ENCODE peak calls at places on chromosomes 6 and 20, in six cellular contexts. V, Z, Y, H, N and M are unnamed samples.

GRCh38 chr6:132811276-132811675 is 3.1 kb upstream of the RPS12 start:
- DNase-seq in Z (no peak), V (no peak), N (no peak), H (no peak), Y (no peak), M (no peak)

GRCh38 chr20:36135821-36136220 is 18.7 kb upstream of the EPB41L1 start:
- DNase-seq in Z (no peak), Y (no peak), N (no peak), V (no peak), H (no peak), M (no peak)

GRCh38 chr6:127201321-127201720 is 65.3 kb upstream of the RNF146 start:
- DNase-seq in V (no peak), Z (no peak), H (no peak), N (no peak), Y (no peak), M (no peak)

GRCh38 chr6:70184723-70185122 is 118.2 kb downstream of the COL9A1 start:
- DNase-seq in V (no peak), H (no peak), N (no peak), Z (no peak), Y (no peak), M (no peak)

GRCh38 chr6:16181429-16182359 is 52.8 kb downstream of the MYLIP start:
- DNase-seq in Z (peak; percentile 67), V (no peak), Y (peak; percentile 46), N (no peak), H (no peak), M (peak; percentile 62)

GRCh38 chr6:147222160-147222838 is 18.1 kb downstream of the STXBP5 start:
- DNase-seq in Y (no peak), Z (no peak), N (no peak), H (no peak), V (peak; percentile 29), M (no peak)

GRCh38 chr6:53410508-53411258 is 61.9 kb upstream of the ELOVL5 start:
- DNase-seq in V (peak; percentile 71), H (no peak), N (peak; percentile 34), Y (peak; percentile 49), Z (peak; percentile 41), M (peak; percentile 72)

GRCh38 chr6:160494576-160494975 is 146.4 kb downstream of the SLC22A3 start:
- DNase-seq in N (no peak), Y (no peak), H (no peak), V (no peak), Z (no peak), M (no peak)

GRCh38 chr6:73565767-73566485 is 45.1 kb upstream of the EEF1A1 start:
- DNase-seq in Y (no peak), Z (no peak), V (no peak), H (peak; percentile 60), N (no peak), M (no peak)

GRCh38 chr6:63351995-63352586 is 32.3 kb upstream of the LGSN start:
- DNase-seq in Z (no peak), H (no peak), Y (no peak), N (no peak), V (no peak), M (no peak)

GRCh38 chr20:9040874-9041524 is 27.9 kb upstream of the PLCB4 start:
- DNase-seq in V (no peak), N (no peak), H (no peak), Z (no peak), Y (no peak), M (no peak)

GRCh38 chr6:16316741-16317251 is 78.4 kb downstream of the GMPR start:
- DNase-seq in Z (peak; percentile 44), N (no peak), H (no peak), Y (no peak), V (peak; percentile 69), M (no peak)

GRCh38 chr6:30075094-30075986 is at the start of gene RNF39:
- DNase-seq in Z (peak; percentile 67), N (no peak), V (peak; percentile 24), H (no peak), Y (peak; percentile 68), M (no peak)

GRCh38 chr20:18272451-18272850 is 15.9 kb upstream of the ZNF133 start:
- DNase-seq in Y (no peak), N (peak; percentile 34), Z (no peak), H (no peak), V (no peak), M (no peak)

GRCh38 chr6:121222656-121223055 is 111.6 kb downstream of the TBC1D32 start:
- DNase-seq in Z (no peak), Y (no peak), V (no peak), N (no peak), H (no peak), M (no peak)

GRCh38 chr20:29497261-29497671 is 1760.2 kb upstream of the DEFB115 start:
- DNase-seq in Z (peak; percentile 88), Y (no peak), V (no peak), N (peak; percentile 53), H (peak; percentile 35), M (peak; percentile 1)

GRCh38 chr6:44540881-44541280 is 153.4 kb downstream of the CDC5L start:
- DNase-seq in V (no peak), Y (no peak), N (no peak), H (no peak), Z (no peak), M (no peak)

GRCh38 chr6:89597988-89598387 is 40.6 kb downstream of the LYRM2 start:
- DNase-seq in Y (peak; percentile 76), Z (no peak), V (no peak), N (no peak), H (no peak), M (peak; percentile 15)

GRCh38 chr20:17875106-17875980 is 93.3 kb downstream of the SNX5 start:
- DNase-seq in Y (peak; percentile 82), Z (peak; percentile 96), V (no peak), H (no peak), N (peak; percentile 58), M (peak; percentile 99)

GRCh38 chr6:20202070-20202658 is 10.1 kb downstream of the MBOAT1 start:
- DNase-seq in Y (no peak), V (peak; percentile 37), N (no peak), Z (no peak), H (no peak), M (no peak)

GRCh38 chr20:20491110-20491783 is 123.3 kb downstream of the INSM1 start:
- DNase-seq in Z (no peak), N (no peak), H (no peak), V (no peak), Y (no peak), M (no peak)

GRCh38 chr6:81263531-81264168 is 488.8 kb downstream of the TENT5A start:
- DNase-seq in H (no peak), V (no peak), N (no peak), Y (no peak), Z (no peak), M (no peak)

GRCh38 chr6:81262656-81263055 is 489.8 kb downstream of the TENT5A start:
- DNase-seq in H (no peak), Y (no peak), V (no peak), Z (no peak), N (no peak), M (no peak)

DNA sequence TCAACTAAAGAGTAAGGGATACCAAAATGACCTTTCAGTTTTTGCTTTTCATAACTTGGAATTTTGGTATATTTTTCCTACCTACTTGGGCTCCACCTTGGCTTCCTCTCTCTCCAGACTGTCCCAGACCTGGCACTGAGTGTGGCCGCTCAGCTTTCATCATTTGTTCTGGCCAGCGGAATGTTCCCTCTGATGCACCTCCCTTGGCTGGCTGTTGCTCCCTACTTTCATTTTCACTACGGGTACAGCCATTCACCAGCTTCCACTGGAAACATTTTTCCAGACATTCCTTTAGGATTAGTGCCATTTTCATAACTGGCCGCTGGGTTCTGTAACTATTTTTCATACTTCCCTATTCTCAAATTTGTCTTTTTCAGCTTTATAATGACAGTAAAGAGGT is 487.4 kb downstream of the TENT5A start:
- DNase-seq in Z (no peak), H (no peak), V (no peak), Y (no peak), N (no peak), M (no peak)
- H3K4me3 ChIP-seq in Z (no peak overlapping the region), H (no peak overlapping the region), V (no peak overlapping the region), Y (no peak overlapping the region), N (peak overlapping the region; percentile 18), M (no peak overlapping the region)

DNA sequence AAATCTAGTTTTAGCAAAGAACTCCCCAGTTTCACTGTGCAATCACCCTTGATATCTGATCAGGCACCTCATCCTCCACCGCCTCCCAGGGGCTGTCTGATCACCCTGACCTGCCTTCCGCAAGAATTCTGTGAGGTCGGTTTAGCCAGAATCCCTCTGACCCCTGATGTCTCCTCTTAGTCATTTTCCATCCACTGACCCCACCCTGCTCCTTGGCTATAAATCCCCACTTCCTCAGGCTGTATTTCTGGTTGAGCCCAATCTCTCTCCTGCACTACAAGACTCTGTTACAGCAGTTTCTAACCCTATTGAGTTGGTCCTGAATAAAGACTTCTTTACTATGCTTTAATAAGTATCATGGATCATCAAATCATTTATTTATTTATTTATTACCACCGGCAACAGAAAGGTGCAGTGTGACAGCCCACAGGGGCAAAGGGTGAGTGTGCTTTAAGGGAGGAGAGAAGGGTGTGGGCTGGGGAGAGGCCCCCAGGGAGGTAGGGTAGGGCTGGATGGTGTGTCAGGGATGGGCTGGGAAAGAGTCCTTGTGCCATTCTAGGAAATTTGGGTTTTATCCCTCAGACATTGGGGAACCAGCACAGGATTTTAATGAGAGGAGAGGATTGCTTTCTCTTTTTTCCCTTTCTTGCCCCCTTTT is 11.2 kb upstream of the SERPINB6 start:
- DNase-seq in Y (no peak), H (no peak), N (no peak), Z (no peak), V (no peak), M (no peak)
- H3K4me1 ChIP-seq in Y (peaks cover 10% of the 10 kb centered on the region), H (peaks cover 7% of the 10 kb centered on the region), N (peaks cover 49% of the 10 kb centered on the region), Z (peaks cover 20% of the 10 kb centered on the region), V (peaks cover 7% of the 10 kb centered on the region), M (peaks cover 10% of the 10 kb centered on the region)

GRCh38 chr20:889932-890463 is 26.1 kb downstream of the ANGPT4 start:
- DNase-seq in H (no peak), Z (no peak), V (no peak), Y (no peak), N (no peak), M (peak; percentile 12)

GRCh38 chr20:887137-887536 is 29.0 kb downstream of the ANGPT4 start:
- DNase-seq in Z (no peak), N (no peak), V (no peak), Y (no peak), H (no peak), M (no peak)

GRCh38 chr20:889110-889509 is 27.0 kb downstream of the ANGPT4 start:
- DNase-seq in Z (no peak), H (no peak), N (no peak), Y (no peak), V (no peak), M (no peak)

GRCh38 chr20:890671-891070 is 25.5 kb downstream of the ANGPT4 start:
- DNase-seq in H (no peak), V (no peak), Z (no peak), Y (no peak), N (no peak), M (no peak)

GRCh38 chr20:888057-888456 is 28.1 kb downstream of the ANGPT4 start:
- DNase-seq in H (no peak), V (no peak), N (no peak), Y (no peak), Z (no peak), M (no peak)
- H3K27me3 ChIP-seq in H (peaks cover 22% of the 10 kb centered on the region), V (no peaks in the 10 kb centered on the region), N (peaks cover 19% of the 10 kb centered on the region), Y (peaks cover 6% of the 10 kb centered on the region), Z (no peaks in the 10 kb centered on the region), M (no peaks in the 10 kb centered on the region)

GRCh38 chr20:37270586-37271420 is 9.2 kb upstream of the GHRH start:
- DNase-seq in N (no peak), H (no peak), Y (no peak), Z (no peak), V (no peak), M (no peak)
- H3K4me3 ChIP-seq in N (no peak overlapping the region), H (no peak overlapping the region), Y (no peak overlapping the region), Z (no peak overlapping the region), V (no peak overlapping the region), M (no peak overlapping the region)